ENCODE peak calls at places on chromosomes 13 and 19, in five cellular contexts. One of them, this sample, is unnamed.

GRCh38 chr19:31337007-31337914 is 12.0 kb downstream of the TSHZ3 start:
- DNase-seq in myocyte: no peak
- DNase-seq in heart left ventricle: no peak
- DNase-seq in stimulated activated CD4-positive, alpha-beta T cell treated with anti-CD3 and anti-CD28 coated beads, Interleukin-2, amount 100 ng/mL, for 24 hours: no peak
- DNase-seq in WTC11: no peak
- DNase-seq in this sample: no peak

GRCh38 chr13:37306778-37307544 is 201.5 kb upstream of the CSNK1A1L start:
- DNase-seq in myocyte: peak; percentile 91
- DNase-seq in WTC11: no peak
- DNase-seq in stimulated activated CD4-positive, alpha-beta T cell treated with anti-CD3 and anti-CD28 coated beads, Interleukin-2, amount 100 ng/mL, for 24 hours: no peak
- DNase-seq in heart left ventricle: no peak
- DNase-seq in this sample: no peak

GRCh38 chr13:113323869-113324268 is 26.8 kb downstream of the LAMP1 start:
- DNase-seq in myocyte: no peak
- DNase-seq in stimulated activated CD4-positive, alpha-beta T cell treated with anti-CD3 and anti-CD28 coated beads, Interleukin-2, amount 100 ng/mL, for 24 hours: no peak
- DNase-seq in WTC11: no peak
- DNase-seq in heart left ventricle: no peak
- DNase-seq in this sample: no peak

GRCh38 chr19:10006335-10006708 is 4.0 kb downstream of the COL5A3 start:
- DNase-seq in heart left ventricle: peak; percentile 71
- DNase-seq in WTC11: no peak
- DNase-seq in stimulated activated CD4-positive, alpha-beta T cell treated with anti-CD3 and anti-CD28 coated beads, Interleukin-2, amount 100 ng/mL, for 24 hours: peak; percentile 13
- DNase-seq in myocyte: peak; percentile 55
- DNase-seq in this sample: peak; percentile 23

GRCh38 chr13:112727581-112727980 is 37.7 kb downstream of the ATP11A start:
- DNase-seq in heart left ventricle: no peak
- DNase-seq in stimulated activated CD4-positive, alpha-beta T cell treated with anti-CD3 and anti-CD28 coated beads, Interleukin-2, amount 100 ng/mL, for 24 hours: no peak
- DNase-seq in myocyte: no peak
- DNase-seq in WTC11: no peak
- DNase-seq in this sample: no peak

GRCh38 chr19:38977445-38978314 is 2.1 kb upstream of the FBXO17 start:
- DNase-seq in heart left ventricle: no peak
- DNase-seq in myocyte: no peak
- DNase-seq in stimulated activated CD4-positive, alpha-beta T cell treated with anti-CD3 and anti-CD28 coated beads, Interleukin-2, amount 100 ng/mL, for 24 hours: peak; percentile 69
- DNase-seq in WTC11: no peak
- DNase-seq in this sample: peak; percentile 56

GRCh38 chr13:73334459-73334858 is 275.7 kb downstream of the KLF5 start:
- DNase-seq in WTC11: no peak
- DNase-seq in heart left ventricle: no peak
- DNase-seq in stimulated activated CD4-positive, alpha-beta T cell treated with anti-CD3 and anti-CD28 coated beads, Interleukin-2, amount 100 ng/mL, for 24 hours: no peak
- DNase-seq in myocyte: peak; percentile 18
- DNase-seq in this sample: no peak

GRCh38 chr19:38544569-38545315 is 73.0 kb downstream of the MAP4K1 start:
- DNase-seq in stimulated activated CD4-positive, alpha-beta T cell treated with anti-CD3 and anti-CD28 coated beads, Interleukin-2, amount 100 ng/mL, for 24 hours: no peak
- DNase-seq in WTC11: no peak
- DNase-seq in heart left ventricle: no peak
- DNase-seq in myocyte: no peak
- DNase-seq in this sample: no peak

GRCh38 chr19:2477732-2478191 is 1.8 kb downstream of the GADD45B start:
- DNase-seq in myocyte: peak; percentile 44
- DNase-seq in WTC11: no peak
- DNase-seq in stimulated activated CD4-positive, alpha-beta T cell treated with anti-CD3 and anti-CD28 coated beads, Interleukin-2, amount 100 ng/mL, for 24 hours: no peak
- DNase-seq in heart left ventricle: peak; percentile 56
- DNase-seq in this sample: peak; percentile 22

GRCh38 chr19:8557637-8558238 is 19.5 kb downstream of the MYO1F start:
- DNase-seq in myocyte: no peak
- DNase-seq in WTC11: no peak
- DNase-seq in stimulated activated CD4-positive, alpha-beta T cell treated with anti-CD3 and anti-CD28 coated beads, Interleukin-2, amount 100 ng/mL, for 24 hours: no peak
- DNase-seq in heart left ventricle: no peak
- DNase-seq in this sample: no peak

GRCh38 chr19:2982983-2983350 is 5.6 kb downstream of the TLE6 start:
- DNase-seq in heart left ventricle: peak; percentile 93
- DNase-seq in WTC11: no peak
- DNase-seq in stimulated activated CD4-positive, alpha-beta T cell treated with anti-CD3 and anti-CD28 coated beads, Interleukin-2, amount 100 ng/mL, for 24 hours: no peak
- DNase-seq in myocyte: peak; percentile 57
- DNase-seq in this sample: no peak

This sample was measured in activated naive CD4-positive, alpha-beta T cell treated with Interleukin-2 at 50 U/mL for 16 hours.